ENCODE peak calls at places on chromosomes 5 and 9, in five cellular contexts. Q, A, E, O and N are unnamed samples.
A peak's percentile ranks its signal among the peaks of the same experiment; 100 is the strongest.

GRCh38 chr5:170159101-170159698 is 53.5 kb downstream of the FOXI1 start:
- DNase-seq in A (no peak), Q (peak; percentile 29), O (peak; percentile 47), E (no peak), N (peak; percentile 21)

GRCh38 chr9:120513825-120514598 is 66.0 kb downstream of the CDK5RAP2 start:
- DNase-seq in E (no peak), A (no peak), O (no peak), Q (no peak), N (no peak)

GRCh38 chr5:98933446-98934072 is 4.8 kb upstream of the CHD1 start:
- DNase-seq in O (no peak), E (no peak), Q (no peak), A (no peak), N (no peak)

GRCh38 chr5:71954329-71954728 is 152.9 kb upstream of the MAP1B start:
- DNase-seq in E (no peak), Q (no peak), O (no peak), A (no peak), N (no peak)

GRCh38 chr5:41286696-41287095 is 73.4 kb upstream of the C6 start:
- DNase-seq in A (no peak), E (no peak), Q (no peak), O (no peak), N (no peak)

GRCh38 chr5:52880541-52880940 is 92.8 kb downstream of the ITGA1 start:
- DNase-seq in A (no peak), O (no peak), E (no peak), Q (no peak), N (no peak)

GRCh38 chr5:93503598-93504067 is 77.4 kb downstream of the NR2F1-AS1 start:
- DNase-seq in O (peak; percentile 96), E (peak; percentile 11), A (no peak), Q (peak; percentile 1), N (peak; percentile 86)

GRCh38 chr5:139232161-139232724 is 34.1 kb upstream of the SIL1 start:
- DNase-seq in A (no peak), Q (no peak), O (no peak), E (peak; percentile 15), N (no peak)

GRCh38 chr9:135252980-135253304 is 165.5 kb downstream of the OLFM1 start:
- DNase-seq in A (no peak), E (no peak), Q (no peak), O (no peak), N (no peak)

GRCh38 chr5:87048156-87048555 is 219.5 kb upstream of the RASA1 start:
- DNase-seq in Q (no peak), E (no peak), A (no peak), O (no peak), N (peak; percentile 10)

GRCh38 chr5:150473673-150474358 is 24.3 kb upstream of the RPS14 start:
- DNase-seq in E (peak; percentile 56), Q (no peak), O (peak; percentile 81), A (no peak), N (peak; percentile 61)

GRCh38 chr9:91452844-91453243 is 29.2 kb upstream of the NFIL3 start:
- DNase-seq in E (no peak), O (no peak), Q (no peak), A (no peak), N (no peak)

GRCh38 chr9:120733190-120733589 is 18.9 kb upstream of the MEGF9 start:
- DNase-seq in A (no peak), E (peak; percentile 74), Q (no peak), O (peak; percentile 60), N (peak; percentile 93)

GRCh38 chr5:90438100-90438499 is 28.5 kb upstream of the CETN3 start:
- DNase-seq in Q (no peak), E (peak; percentile 7), O (no peak), A (no peak), N (peak; percentile 41)

GRCh38 chr5:93274291-93274690 is 306.7 kb downstream of the NR2F1-AS1 start:
- DNase-seq in A (no peak), Q (no peak), O (peak; percentile 59), E (no peak), N (peak; percentile 82)

GRCh38 chr9:8143677-8144076 is 344.1 kb upstream of the DMAC1 start:
- DNase-seq in Q (no peak), O (no peak), E (no peak), A (no peak), N (no peak)

GRCh38 chr9:14314424-14314928 is 535 bp upstream of the NFIB start:
- DNase-seq in O (peak; percentile 95), A (peak; percentile 73), E (peak; percentile 77), Q (peak; percentile 82), N (peak; percentile 96)

GRCh38 chr9:132637351-132637750 is 32.4 kb downstream of the DDX31 start:
- DNase-seq in A (peak; percentile 60), E (no peak), O (no peak), Q (no peak), N (no peak)

GRCh38 chr5:135128361-135128760 is 94.3 kb upstream of the PITX1 start:
- DNase-seq in A (no peak), O (no peak), Q (no peak), E (no peak), N (no peak)

GRCh38 chr9:2570615-2571479 is 50.7 kb upstream of the VLDLR start:
- DNase-seq in Q (peak; percentile 8), A (peak; percentile 93), O (peak; percentile 82), E (peak; percentile 84), N (peak; percentile 91)

GRCh38 chr5:29833394-29833793 is 1360.1 kb upstream of the CDH6 start:
- DNase-seq in O (no peak), E (no peak), Q (no peak), A (no peak), N (no peak)

GRCh38 chr9:27059907-27060306 is 49.1 kb upstream of the TEK start:
- DNase-seq in E (no peak), O (no peak), A (no peak), Q (no peak), N (peak; percentile 64)

GRCh38 chr5:18091758-18092157 is 457.5 kb downstream of the TAF11L14 start:
- DNase-seq in Q (no peak), O (no peak), E (no peak), A (no peak), N (no peak)

GRCh38 chr5:18090177-18090576 is 455.9 kb downstream of the TAF11L14 start:
- DNase-seq in A (no peak), E (no peak), O (no peak), Q (no peak), N (no peak)

DNA sequence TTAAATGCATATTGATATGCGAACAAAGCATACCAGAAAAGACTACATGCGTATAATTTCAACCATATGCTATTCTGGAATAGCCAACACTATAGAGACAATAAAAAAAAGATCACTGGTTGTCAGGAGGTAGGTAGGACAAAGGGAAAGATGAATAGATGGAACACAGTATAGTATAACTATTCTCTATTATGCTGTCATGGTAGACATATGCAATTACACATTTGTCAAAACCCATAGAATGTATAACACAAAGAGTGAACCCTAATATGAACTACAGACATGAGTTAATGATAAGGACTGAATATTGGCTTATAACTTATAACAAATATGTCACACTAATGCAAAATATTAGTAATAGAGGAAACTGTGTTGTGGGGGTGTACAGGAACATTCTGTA is 460.8 kb downstream of the TAF11L14 start:
- DNase-seq in Q (no peak), A (no peak), E (no peak), O (no peak), N (no peak)
- TF ChIP-seq CTCF in Q (no peak), A (no peak), E (no peak), O (no peak), N (no peak)

GRCh38 chr5:77843570-77844407 is 67.7 kb upstream of the TBCA start:
- DNase-seq in E (peak; percentile 34), A (no peak), Q (no peak), O (no peak), N (no peak)
- H3K4me3 ChIP-seq in E (peak overlapping the region; percentile 15), A (no peak overlapping the region), Q (no peak overlapping the region), O (peak overlapping the region; percentile 35), N (peak overlapping the region; percentile 47)

GRCh38 chr5:75525344-75525743 is 13.7 kb downstream of the POLK start:
- DNase-seq in O (no peak), E (no peak), Q (no peak), A (no peak), N (no peak)

GRCh38 chr5:75526065-75526464 is 14.4 kb downstream of the POLK start:
- DNase-seq in Q (no peak), A (no peak), O (no peak), E (no peak), N (no peak)

GRCh38 chr5:75524591-75524990 is 12.9 kb downstream of the POLK start:
- DNase-seq in A (no peak), E (no peak), O (no peak), Q (no peak), N (no peak)

GRCh38 chr5:75532190-75532589 is 20.5 kb downstream of the POLK start:
- DNase-seq in E (no peak), A (no peak), Q (no peak), O (no peak), N (no peak)

DNA sequence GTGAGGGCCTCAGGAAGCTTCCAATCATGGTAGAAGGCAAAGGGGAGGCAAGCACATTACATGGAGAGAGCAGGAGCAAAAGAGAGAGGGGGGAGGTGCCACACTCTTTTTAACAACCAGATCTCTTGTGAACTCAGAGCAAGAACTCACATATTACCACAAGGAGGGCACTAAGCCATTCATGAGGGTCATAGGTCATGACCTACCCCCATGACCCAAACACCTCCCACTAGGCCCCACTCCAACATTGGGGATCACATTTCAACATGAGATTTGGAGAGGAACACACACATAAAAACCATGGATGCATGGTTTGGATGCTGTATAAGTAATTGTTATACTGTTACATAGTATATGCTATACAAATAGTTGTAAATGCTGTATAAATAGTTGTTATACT is 17.5 kb downstream of the POLK start:
- DNase-seq in E (no peak), O (no peak), A (no peak), Q (no peak), N (no peak)
- TF ChIP-seq CTCF in E (no peak), O (no peak), A (no peak), Q (no peak), N (no peak)

GRCh38 chr5:168292783-168293696 is 1.6 kb downstream of the WWC1 start:
- DNase-seq in Q (no peak), E (no peak), O (no peak), A (no peak), N (no peak)
- H3K4me3 ChIP-seq in Q (peak overlapping the region; percentile 94), E (peak overlapping the region; percentile 83), O (peak overlapping the region; percentile 38), A (no peak overlapping the region), N (no peak overlapping the region)

GRCh38 chr5:141863569-141864178 is 14.5 kb downstream of the PCDH1 start:
- DNase-seq in Q (no peak), O (no peak), A (peak; percentile 22), E (no peak), N (no peak)
- TF ChIP-seq CTCF in Q (no peak), O (no peak), A (no peak), E (no peak), N (no peak)

DNA sequence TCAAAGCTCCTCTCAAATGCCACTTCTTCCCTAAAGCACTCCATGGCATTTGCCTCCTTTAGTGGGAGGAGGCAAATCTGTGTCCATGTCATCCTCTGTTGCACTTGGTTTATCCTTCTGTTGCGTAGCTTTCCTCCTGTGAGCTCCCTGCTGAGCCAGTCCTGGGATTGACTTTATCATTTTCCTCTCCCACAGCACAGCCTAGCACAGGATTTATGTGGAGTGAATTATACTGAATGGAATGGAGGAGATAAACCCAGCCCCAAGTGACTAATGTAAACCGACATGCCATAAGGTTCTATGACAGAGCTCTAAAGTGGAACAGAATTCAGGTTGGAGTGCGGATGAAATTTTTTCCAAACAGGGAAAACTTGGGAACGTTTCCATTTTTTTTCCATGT is 26.4 kb upstream of the TOMM5 start:
- DNase-seq in E (peak; percentile 21), A (no peak), O (peak; percentile 8), Q (no peak), N (peak; percentile 16)
- H3K4me3 ChIP-seq in E (no peak overlapping the region), A (no peak overlapping the region), O (no peak overlapping the region), Q (no peak overlapping the region), N (no peak overlapping the region)

GRCh38 chr9:16032799-16033198 is 480.0 kb downstream of the CCDC171 start:
- DNase-seq in Q (no peak), A (no peak), E (no peak), O (peak; percentile 64), N (peak; percentile 46)
- TF ChIP-seq CTCF in Q (peak; percentile 22), A (no peak), E (no peak), O (peak; percentile 23), N (peak; percentile 9)